ENCODE peak calls at places on chromosomes 3 and 15, in nine cellular contexts. O is brain microvascular endothelial cell, E is BJ, U is activated B cell treated with CpG ODN at 0.5 μM for 24 hours, V is GM10248, R is heart left ventricle, S is GM13976, Q is dorsolateral prefrontal cortex, W is colonic mucosa. C is an unnamed sample.
A peak's percentile ranks its signal among the peaks of the same experiment; 100 is the strongest.

GRCh38 chr15:87224409-87224808 is 1032.1 kb downstream of the NTRK3 start:
- DNase-seq in S (no peak), V (no peak), Q (no peak), E (no peak), R (no peak), W (no peak), O (no peak), U (no peak), C (no peak)

GRCh38 chr3:99939834-99940233 is 122.2 kb downstream of the CMSS1 start:
- DNase-seq in U (no peak), Q (no peak), S (no peak), O (no peak), R (no peak), W (no peak), E (no peak), V (no peak), C (no peak)

GRCh38 chr3:38375072-38375471 is 28.5 kb downstream of the XYLB start:
- DNase-seq in R (no peak), E (no peak), Q (no peak), V (no peak), U (no peak), W (no peak), S (no peak), O (no peak), C (no peak)

GRCh38 chr15:74314897-74315438 is 52.5 kb downstream of the CYP11A1 start:
- DNase-seq in R (peak; percentile 40), O (no peak), S (no peak), W (no peak), E (no peak), V (no peak), Q (no peak), U (no peak), C (no peak)

GRCh38 chr3:150407818-150408231 is 273 bp upstream of the TSC22D2 start:
- DNase-seq in R (no peak), U (no peak), E (no peak), O (peak; percentile 65), S (no peak), V (no peak), W (peak; percentile 98), Q (no peak), C (no peak)

GRCh38 chr3:62602987-62603386 is 229.6 kb upstream of the FEZF2 start:
- DNase-seq in E (no peak), U (no peak), W (no peak), V (no peak), S (no peak), O (no peak), R (no peak), Q (no peak), C (no peak)

GRCh38 chr15:72492733-72493132 is 18.6 kb downstream of the ARIH1 start:
- DNase-seq in E (no peak), W (no peak), O (no peak), Q (no peak), R (no peak), S (no peak), V (no peak), U (no peak), C (no peak)

GRCh38 chr3:66195347-66195783 is 25.4 kb upstream of the SLC25A26 start:
- DNase-seq in Q (peak; percentile 78), W (peak; percentile 36), V (peak; percentile 42), S (peak; percentile 76), O (peak; percentile 29), U (no peak), R (peak; percentile 72), E (peak; percentile 3), C (peak; percentile 72)

GRCh38 chr15:63752075-63752684 is 81.6 kb downstream of the HERC1 start:
- DNase-seq in S (peak; percentile 47), E (no peak), V (peak; percentile 55), Q (no peak), W (peak; percentile 62), R (no peak), O (peak; percentile 67), U (no peak), C (no peak)

GRCh38 chr3:156431334-156432121 is 123.4 kb downstream of the SSR3 start:
- DNase-seq in O (no peak), V (no peak), U (no peak), W (no peak), S (no peak), E (no peak), R (no peak), Q (no peak), C (no peak)

GRCh38 chr15:98859149-98859548 is 148.4 kb downstream of the PGPEP1L start:
- DNase-seq in U (no peak), O (no peak), Q (no peak), W (no peak), E (no peak), S (no peak), V (no peak), R (no peak), C (no peak)

GRCh38 chr3:5739949-5740348 is 552.4 kb downstream of the EDEM1 start:
- DNase-seq in R (no peak), U (no peak), E (no peak), S (no peak), O (no peak), V (no peak), Q (no peak), W (no peak), C (no peak)

GRCh38 chr3:138114431-138114918 is 933 bp downstream of the DZIP1L start:
- DNase-seq in R (no peak), O (no peak), U (no peak), W (no peak), Q (no peak), S (no peak), E (no peak), V (no peak), C (no peak)

GRCh38 chr15:99446565-99447496 is 119.0 kb upstream of the MEF2A start:
- DNase-seq in R (no peak), W (no peak), S (peak; percentile 12), U (peak; percentile 12), O (no peak), Q (no peak), V (peak; percentile 6), E (no peak), C (peak; percentile 32)

GRCh38 chr3:57587946-57588345 is 9.2 kb downstream of the ARF4 start:
- DNase-seq in U (no peak), W (no peak), O (no peak), Q (no peak), R (no peak), S (no peak), E (no peak), V (no peak), C (no peak)

DNA sequence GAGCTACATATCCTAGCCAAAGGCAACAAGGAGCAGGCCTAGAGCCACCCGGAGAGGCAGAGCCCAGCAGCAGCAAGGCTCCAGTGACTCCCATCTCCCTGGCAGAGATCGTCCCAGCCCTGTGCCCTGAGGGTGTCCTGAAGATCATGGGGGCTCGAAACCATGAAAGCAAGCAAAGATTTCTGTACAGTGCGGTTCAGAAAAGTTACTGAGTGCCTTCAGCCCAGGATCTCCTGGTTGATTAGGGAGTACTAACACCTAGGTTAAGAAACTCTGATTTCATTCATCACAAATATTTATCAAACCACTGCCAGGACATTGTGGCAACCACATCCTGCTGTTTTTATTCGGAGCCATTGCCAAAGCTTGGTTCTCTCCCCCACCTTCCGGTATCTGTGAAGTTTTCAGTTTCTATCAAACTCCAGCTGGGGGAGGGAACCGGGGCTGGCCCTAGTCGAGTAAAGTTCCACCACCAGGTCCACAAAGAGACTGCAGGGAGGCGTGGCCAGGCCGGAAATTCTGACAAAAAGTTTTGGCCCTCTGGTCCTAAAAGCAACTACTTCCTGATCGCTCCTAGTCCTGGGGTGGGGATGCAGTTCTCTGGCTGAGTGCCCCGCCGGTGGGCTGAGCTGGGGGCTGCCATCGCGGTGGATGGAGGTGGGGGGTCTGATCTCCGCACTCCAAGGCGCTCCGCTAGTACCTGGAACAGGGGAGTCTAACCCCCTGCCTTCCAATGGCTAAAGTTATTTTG is 1.2 kb downstream of the RAB43 start:
- DNase-seq in U (peak; percentile 72), O (peak; percentile 87), W (peak; percentile 93), S (peak; percentile 91), Q (peak; percentile 65), E (peak; percentile 72), R (peak; percentile 90), V (peak; percentile 92), C (peak; percentile 55)
- TF ChIP-seq CTCF in U (no peak), O (peak; percentile 50), W (no peak), S (no peak), Q (no peak), E (peak; percentile 45), R (peak; percentile 28), V (no peak), C (no peak)

GRCh38 chr15:23823508-23823907 is 136.4 kb upstream of the NDN start:
- DNase-seq in E (no peak), R (no peak), V (no peak), S (no peak), W (no peak), Q (no peak), O (no peak), U (no peak), C (no peak)
- TF ChIP-seq CTCF in E (no peak), R (no peak), V (no peak), S (no peak), W (no peak), Q (no peak), O (no peak), U (no peak), C (no peak)

GRCh38 chr3:197189633-197190032 is 108.8 kb downstream of the DLG1 start:
- DNase-seq in E (no peak), Q (no peak), V (peak; percentile 8), U (no peak), W (no peak), R (no peak), S (no peak), O (no peak), C (no peak)

GRCh38 chr3:197191897-197192296 is 106.5 kb downstream of the DLG1 start:
- DNase-seq in R (no peak), W (no peak), E (no peak), O (no peak), V (no peak), S (no peak), U (no peak), Q (no peak), C (no peak)

GRCh38 chr3:197196192-197196591 is 102.2 kb downstream of the DLG1 start:
- DNase-seq in Q (no peak), R (no peak), U (no peak), S (no peak), E (no peak), O (no peak), W (no peak), V (no peak), C (no peak)

GRCh38 chr3:197197334-197197733 is 101.1 kb downstream of the DLG1 start:
- DNase-seq in U (no peak), V (no peak), E (no peak), R (no peak), Q (no peak), O (no peak), W (no peak), S (no peak), C (no peak)

DNA sequence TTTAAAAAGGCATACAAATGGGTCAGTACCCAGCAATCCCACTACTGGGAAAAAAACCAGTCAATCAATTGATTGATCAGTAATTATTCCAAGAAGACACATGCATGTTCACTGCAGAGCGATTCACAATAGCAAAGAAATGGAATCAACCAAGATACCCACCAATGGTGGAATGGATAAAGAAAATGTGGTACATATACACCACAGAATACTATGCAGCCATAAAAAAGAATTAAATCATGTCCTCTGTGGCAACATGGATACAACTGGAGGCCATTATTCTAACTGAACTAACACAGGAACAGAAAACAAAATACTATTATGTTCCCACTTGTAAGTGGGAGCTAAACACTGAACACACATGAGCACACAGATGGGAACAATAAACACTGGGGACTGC is 103.1 kb downstream of the DLG1 start:
- DNase-seq in U (no peak), W (no peak), S (no peak), O (no peak), V (no peak), E (no peak), Q (no peak), R (no peak), C (no peak)
- TF ChIP-seq CTCF in U (no peak), W (no peak), S (no peak), O (no peak), V (no peak), E (no peak), Q (no peak), R (no peak), C (no peak)

GRCh38 chr15:77907824-77908751 is 169.4 kb downstream of the TBC1D2B start:
- DNase-seq in U (no peak), E (no peak), V (peak; percentile 56), Q (no peak), O (peak; percentile 64), W (peak; percentile 86), S (peak; percentile 66), R (no peak), C (no peak)
- TF ChIP-seq CTCF in U (no peak), E (peak; percentile 75), V (peak; percentile 92), Q (no peak), O (peak; percentile 72), W (peak; percentile 50), S (peak; percentile 87), R (peak; percentile 38), C (no peak)